ENCODE peak calls at places on chromosomes 2 and 18, in nine cellular contexts. K is HCT116, E is GM12865, M is AG09309, Y is sigmoid colon, I is A549, W is H1, Q is tibial artery, U is fibroblast of mammary gland. L is an unnamed sample.

GRCh38 chr2:232632904-232633412 is 446 bp upstream of the EFHD1 start:
- DNase-seq in K (no peak), E (no peak), M (no peak), Y (peak), I (peak), W (no peak), Q (peak), U (peak), L (no peak)

GRCh38 chr2:2326053-2326452 is 5.0 kb downstream of the MYT1L start:
- DNase-seq in K (no peak), E (no peak), M (no peak), Y (no peak), I (no peak), W (no peak), Q (no peak), U (no peak), L (no peak)

GRCh38 chr2:170525566-170525900 is 189.6 kb upstream of the SP5 start:
- DNase-seq in K (peak), E (no peak), M (peak), Y (peak), I (peak), W (no peak), Q (peak), U (peak), L (peak)

GRCh38 chr2:200757414-200757813 is 54.3 kb upstream of the BZW1 start:
- DNase-seq in K (no peak), E (no peak), M (no peak), Y (no peak), I (no peak), W (no peak), Q (no peak), U (no peak), L (no peak)

GRCh38 chr2:180385601-180386201 is 378.6 kb upstream of the CWC22 start:
- DNase-seq in K (no peak), E (no peak), M (peak), Y (no peak), I (no peak), W (no peak), Q (no peak), U (peak), L (no peak)

GRCh38 chr18:38362286-38362792 is 796.7 kb upstream of the CELF4 start:
- DNase-seq in K (no peak), E (no peak), M (no peak), Y (no peak), I (no peak), W (no peak), Q (no peak), U (no peak), L (no peak)

GRCh38 chr2:45614871-45615270 is 3.8 kb upstream of the SRBD1 start:
- DNase-seq in K (no peak), E (no peak), M (no peak), Y (no peak), I (no peak), W (no peak), Q (no peak), U (no peak), L (no peak)

GRCh38 chr2:226910384-226910783 is 74.5 kb downstream of the RHBDD1 start:
- DNase-seq in K (no peak), E (no peak), M (no peak), Y (no peak), I (no peak), W (no peak), Q (no peak), U (no peak), L (no peak)

GRCh38 chr2:187991389-187991788 is 300.3 kb upstream of the GULP1 start:
- DNase-seq in K (no peak), E (no peak), M (peak), Y (no peak), I (no peak), W (no peak), Q (no peak), U (peak), L (no peak)

GRCh38 chr2:31729442-31730092 is 148.8 kb upstream of the SRD5A2 start:
- DNase-seq in K (peak), E (peak), M (peak), Y (no peak), I (peak), W (no peak), Q (no peak), U (peak), L (no peak)

GRCh38 chr2:3492951-3493609 is 26.3 kb downstream of the ADI1 start:
- DNase-seq in K (no peak), E (no peak), M (peak), Y (no peak), I (no peak), W (no peak), Q (peak), U (peak), L (no peak)

GRCh38 chr2:42116195-42117181 is 52.7 kb upstream of the EML4 start:
- DNase-seq in K (no peak), E (no peak), M (no peak), Y (no peak), I (no peak), W (no peak), Q (no peak), U (peak), L (no peak)

GRCh38 chr2:175154670-175155082 is 13.3 kb downstream of the ATF2 start:
- DNase-seq in K (peak), E (peak), M (no peak), Y (no peak), I (no peak), W (no peak), Q (no peak), U (peak), L (no peak)

GRCh38 chr2:203891474-203891873 is 23.9 kb downstream of the CTLA4 start:
- DNase-seq in K (no peak), E (no peak), M (no peak), Y (peak), I (no peak), W (no peak), Q (no peak), U (peak), L (no peak)

GRCh38 chr2:240435457-240435954 is at the start of gene GPC1:
- DNase-seq in K (peak), E (peak), M (peak), Y (peak), I (peak), W (no peak), Q (peak), U (peak), L (no peak)

GRCh38 chr2:159072795-159073194 is 104.4 kb downstream of the TANC1 start:
- DNase-seq in K (no peak), E (no peak), M (no peak), Y (no peak), I (no peak), W (no peak), Q (no peak), U (peak), L (no peak)

GRCh38 chr2:241837197-241837596 is 21.5 kb downstream of the PDCD1 start:
- DNase-seq in K (no peak), E (no peak), M (no peak), Y (no peak), I (no peak), W (no peak), Q (no peak), U (no peak), L (no peak)

GRCh38 chr2:216389565-216389964 is 17.3 kb upstream of the MARCHF4 start:
- DNase-seq in K (no peak), E (no peak), M (no peak), Y (no peak), I (no peak), W (no peak), Q (no peak), U (peak), L (no peak)

GRCh38 chr2:212974692-212975091 is 176.7 kb downstream of the IKZF2 start:
- DNase-seq in K (no peak), E (no peak), M (peak), Y (no peak), I (no peak), W (no peak), Q (no peak), U (peak), L (peak)

GRCh38 chr2:10847008-10847407 is 34.4 kb upstream of the PDIA6 start:
- DNase-seq in K (no peak), E (no peak), M (no peak), Y (no peak), I (no peak), W (no peak), Q (no peak), U (no peak), L (no peak)

GRCh38 chr2:120935339-120936313 is 200.0 kb downstream of the GLI2 start:
- DNase-seq in K (no peak), E (no peak), M (peak), Y (no peak), I (peak), W (no peak), Q (no peak), U (peak), L (no peak)

GRCh38 chr18:10314111-10314510 is 140.3 kb upstream of the APCDD1 start:
- DNase-seq in K (no peak), E (no peak), M (no peak), Y (no peak), I (no peak), W (no peak), Q (no peak), U (no peak), L (no peak)

GRCh38 chr2:12325806-12326205 is 390.9 kb upstream of the TRIB2 start:
- DNase-seq in K (no peak), E (no peak), M (no peak), Y (no peak), I (no peak), W (no peak), Q (peak), U (no peak), L (no peak)

GRCh38 chr18:9130806-9131205 is 5.8 kb upstream of the ANKRD12 start:
- DNase-seq in K (no peak), E (no peak), M (no peak), Y (no peak), I (no peak), W (no peak), Q (no peak), U (peak), L (no peak)

GRCh38 chr2:33496150-33496549 is 19.7 kb downstream of the RASGRP3 start:
- DNase-seq in K (no peak), E (no peak), M (peak), Y (no peak), I (no peak), W (no peak), Q (no peak), U (peak), L (no peak)

GRCh38 chr2:220670461-220670979 is 901.6 kb downstream of the EPHA4 start:
- DNase-seq in K (no peak), E (no peak), M (no peak), Y (no peak), I (no peak), W (no peak), Q (no peak), U (no peak), L (no peak)

GRCh38 chr2:16633632-16634430 is 31.8 kb downstream of the CYRIA start:
- DNase-seq in K (no peak), E (no peak), M (no peak), Y (no peak), I (no peak), W (no peak), Q (no peak), U (peak), L (peak)

DNA sequence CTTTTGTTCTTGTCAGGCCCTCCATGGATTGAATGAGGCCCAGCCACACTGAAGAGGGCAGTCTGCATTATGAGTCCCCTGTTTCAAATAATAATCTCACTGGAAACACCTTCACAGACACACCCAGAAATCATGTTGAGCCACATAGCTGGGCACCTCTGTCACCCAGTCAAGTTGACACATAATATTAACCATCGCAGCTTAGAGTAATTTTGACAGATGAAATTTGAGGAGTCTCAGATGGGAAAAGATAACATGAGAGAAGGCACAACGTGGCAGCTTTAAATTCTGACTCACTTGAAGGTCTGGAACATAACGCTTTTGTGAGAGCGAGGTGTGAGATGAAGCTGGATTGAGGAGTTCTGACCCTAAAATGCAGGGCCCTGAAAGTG is 70.9 kb upstream of the TMEM87B start:
- DNase-seq in K (no peak), E (no peak), M (no peak), Y (no peak), I (no peak), W (no peak), Q (no peak), U (no peak), L (no peak)
- H3K4me3 ChIP-seq in K (no peak), E (no peak), M (no peak), Y (no peak), I (no peak), W (no peak), Q (no peak), U (no peak), L (no peak)

GRCh38 chr2:67210430-67210829 is 186.7 kb upstream of the ETAA1 start:
- DNase-seq in K (no peak), E (no peak), M (no peak), Y (no peak), I (no peak), W (no peak), Q (no peak), U (no peak), L (no peak)
- TF ChIP-seq CTCF in K (no peak), E (no peak), M (no peak), Y (no peak), I (no peak), W (no peak), Q (no peak), U (no peak), L (peak)

GRCh38 chr18:34543356-34543755 is 166.7 kb upstream of the DTNA start:
- DNase-seq in K (no peak), E (no peak), M (no peak), Y (no peak), I (no peak), W (no peak), Q (no peak), U (no peak), L (no peak)

GRCh38 chr18:34540897-34541296 is 169.2 kb upstream of the DTNA start:
- DNase-seq in K (no peak), E (no peak), M (no peak), Y (no peak), I (no peak), W (no peak), Q (no peak), U (no peak), L (no peak)

GRCh38 chr18:34544930-34545329 is 165.2 kb upstream of the DTNA start:
- DNase-seq in K (no peak), E (no peak), M (no peak), Y (no peak), I (no peak), W (no peak), Q (no peak), U (no peak), L (no peak)

GRCh38 chr18:34542625-34543024 is 167.5 kb upstream of the DTNA start:
- DNase-seq in K (no peak), E (no peak), M (no peak), Y (no peak), I (no peak), W (no peak), Q (no peak), U (no peak), L (no peak)

DNA sequence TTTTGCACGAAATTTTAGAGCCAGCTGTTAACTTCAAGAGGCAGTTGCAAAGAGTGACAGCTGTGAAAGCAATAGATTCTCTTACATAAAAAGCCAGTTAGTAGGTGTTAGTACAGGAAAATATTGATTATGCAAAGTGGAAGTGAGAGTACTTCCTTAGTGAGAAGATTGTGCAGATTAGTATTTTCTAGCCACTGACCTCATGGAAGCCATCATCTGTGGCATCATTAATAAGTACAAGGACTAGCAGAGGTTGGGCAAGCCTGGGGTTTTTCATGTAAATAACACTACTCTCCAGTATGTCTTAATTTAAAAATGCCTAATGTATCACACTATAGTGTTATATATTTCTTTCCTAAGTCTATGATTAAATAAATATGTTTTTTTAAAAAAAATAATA is 166.2 kb upstream of the DTNA start:
- DNase-seq in K (no peak), E (no peak), M (no peak), Y (no peak), I (no peak), W (no peak), Q (no peak), U (no peak), L (no peak)
- H3K4me3 ChIP-seq in K (no peak), E (no peak), M (no peak), Y (no peak), I (no peak), W (no peak), Q (no peak), U (no peak), L (no peak)

GRCh38 chr2:238020816-238021215 is 40.0 kb upstream of the SCLY start:
- DNase-seq in K (no peak), E (no peak), M (no peak), Y (no peak), I (no peak), W (no peak), Q (no peak), U (no peak), L (no peak)

GRCh38 chr2:238019962-238020361 is 40.8 kb upstream of the SCLY start:
- DNase-seq in K (no peak), E (no peak), M (no peak), Y (no peak), I (no peak), W (no peak), Q (no peak), U (no peak), L (no peak)

GRCh38 chr2:238013806-238014205 is 47.0 kb downstream of the UBE2F start:
- DNase-seq in K (no peak), E (no peak), M (no peak), Y (no peak), I (no peak), W (no peak), Q (no peak), U (no peak), L (no peak)

GRCh38 chr2:238016526-238016925 is 44.3 kb upstream of the SCLY start:
- DNase-seq in K (no peak), E (no peak), M (no peak), Y (no peak), I (no peak), W (no peak), Q (no peak), U (no peak), L (no peak)

GRCh38 chr2:238015705-238016104 is 45.1 kb upstream of the SCLY start:
- DNase-seq in K (no peak), E (no peak), M (no peak), Y (no peak), I (no peak), W (no peak), Q (no peak), U (no peak), L (no peak)
- TF ChIP-seq CTCF in K (peak), E (peak), M (peak), Y (no peak), I (peak), W (peak), Q (no peak), U (peak), L (peak)